ENCODE peak calls at places on chromosomes 12 and 14, in four cellular contexts. N is WTC11, R is SK-N-SH, H is K562. L is an unnamed sample.
A peak's percentile ranks its signal among the peaks of the same experiment; 100 is the strongest.

GRCh38 chr12:105369014-105369413 is 38.5 kb downstream of the C12orf75 start:
- DNase-seq in N (no peak), R (no peak), H (no peak), L (no peak)

GRCh38 chr14:38721822-38722431 is 381.1 kb downstream of the SEC23A start:
- DNase-seq in N (peak; percentile 79), R (peak; percentile 4), H (peak; percentile 29), L (peak; percentile 77)

GRCh38 chr12:91373086-91373485 is 190.5 kb upstream of the DCN start:
- DNase-seq in N (no peak), R (no peak), H (no peak), L (no peak)

GRCh38 chr14:91089958-91090535 is 23.8 kb upstream of the DGLUCY start:
- DNase-seq in N (no peak), R (no peak), H (no peak), L (no peak)

GRCh38 chr12:75862692-75863471 is 168.7 kb downstream of the PHLDA1 start:
- DNase-seq in N (no peak), R (no peak), H (no peak), L (peak; percentile 28)

GRCh38 chr12:47777741-47778558 is 4.9 kb downstream of the SLC48A1 start:
- DNase-seq in N (no peak), R (peak; percentile 72), H (no peak), L (no peak)

GRCh38 chr14:100393906-100394732 is 71.0 kb downstream of the SLC25A47 start:
- DNase-seq in N (no peak), R (peak; percentile 77), H (no peak), L (no peak)

GRCh38 chr12:45435945-45436710 is 220.2 kb downstream of the ANO6 start:
- DNase-seq in N (no peak), R (no peak), H (no peak), L (no peak)

DNA sequence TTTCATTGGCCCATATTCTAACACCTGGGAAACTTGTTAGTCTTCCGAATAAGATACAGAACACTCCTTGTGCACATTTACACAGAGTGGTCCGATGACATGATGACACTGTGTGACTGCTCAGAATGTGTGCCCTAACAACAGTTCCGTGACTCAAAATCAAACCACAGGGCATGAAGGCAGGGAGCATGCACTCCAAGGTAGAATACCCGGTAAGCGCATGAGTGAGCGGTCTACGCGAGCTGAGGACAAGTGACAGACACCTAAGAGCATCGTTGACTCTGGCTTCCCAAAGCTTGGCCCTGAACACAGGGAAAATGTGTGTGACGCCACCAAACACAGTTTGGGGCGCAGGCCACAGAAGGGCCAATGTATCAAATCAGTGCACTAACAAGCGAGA is 18.6 kb downstream of the CLIP1 start:
- DNase-seq in N (no peak), R (no peak), H (no peak), L (no peak)
- TF ChIP-seq FOXJ3 in N (no peak), R (no peak), H (no peak), L (no peak)

DNA sequence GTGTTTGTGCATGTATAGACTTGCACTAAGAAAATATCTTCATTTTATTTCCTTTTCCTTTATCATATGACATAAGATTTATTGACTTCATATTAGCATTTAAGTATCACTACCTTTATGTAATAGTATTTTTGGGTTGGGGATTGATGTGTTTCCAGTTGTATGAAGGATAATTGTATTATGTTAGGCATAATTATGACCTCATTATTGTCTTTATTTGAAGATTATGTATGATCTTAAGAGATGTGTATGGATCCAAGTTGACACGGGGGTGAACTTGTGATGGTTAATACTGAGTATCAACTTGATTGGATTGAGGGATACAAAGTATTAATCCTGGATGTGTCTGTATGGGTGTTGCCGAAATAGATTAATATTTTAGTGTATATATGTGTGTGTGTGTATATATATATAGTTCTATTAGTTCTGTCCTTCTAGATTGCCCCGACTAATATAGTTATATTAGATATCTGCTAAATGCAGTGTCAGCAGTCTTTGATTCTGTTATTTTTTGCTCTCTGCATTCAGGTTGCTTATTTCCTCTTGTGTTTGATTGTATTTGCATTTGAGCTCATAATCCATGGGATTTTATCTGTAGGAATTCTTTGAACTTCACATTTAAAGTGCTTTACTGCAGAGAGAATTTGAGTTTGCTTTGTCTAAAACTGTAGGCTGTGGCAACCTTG is 211.0 kb downstream of the TMEM117 start:
- DNase-seq in N (no peak), R (no peak), H (no peak), L (no peak)
- TF ChIP-seq FOXJ3 in N (no peak), R (no peak), H (no peak), L (no peak)

DNA sequence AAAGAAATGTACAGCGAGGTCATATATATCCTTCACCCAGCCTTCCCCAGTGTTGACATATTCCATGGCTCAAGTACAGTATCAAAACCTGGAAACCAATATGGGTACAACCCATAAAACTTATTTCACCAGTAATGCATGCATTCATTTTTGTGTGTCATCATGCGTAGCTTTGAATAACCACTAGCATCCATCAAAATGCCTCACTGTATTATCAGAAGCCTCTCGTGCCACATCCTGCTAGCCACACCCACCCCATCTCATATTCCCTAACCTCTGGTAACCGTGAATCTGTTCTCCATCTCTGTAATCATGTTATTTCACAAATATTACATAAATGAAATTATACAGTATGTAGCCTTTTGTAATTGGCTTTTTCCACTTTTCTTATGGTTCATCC is 314.3 kb downstream of the RAD51B start:
- DNase-seq in N (no peak), R (no peak), H (no peak), L (no peak)
- TF ChIP-seq FOXJ3 in N (no peak), R (no peak), H (no peak), L (no peak)

DNA sequence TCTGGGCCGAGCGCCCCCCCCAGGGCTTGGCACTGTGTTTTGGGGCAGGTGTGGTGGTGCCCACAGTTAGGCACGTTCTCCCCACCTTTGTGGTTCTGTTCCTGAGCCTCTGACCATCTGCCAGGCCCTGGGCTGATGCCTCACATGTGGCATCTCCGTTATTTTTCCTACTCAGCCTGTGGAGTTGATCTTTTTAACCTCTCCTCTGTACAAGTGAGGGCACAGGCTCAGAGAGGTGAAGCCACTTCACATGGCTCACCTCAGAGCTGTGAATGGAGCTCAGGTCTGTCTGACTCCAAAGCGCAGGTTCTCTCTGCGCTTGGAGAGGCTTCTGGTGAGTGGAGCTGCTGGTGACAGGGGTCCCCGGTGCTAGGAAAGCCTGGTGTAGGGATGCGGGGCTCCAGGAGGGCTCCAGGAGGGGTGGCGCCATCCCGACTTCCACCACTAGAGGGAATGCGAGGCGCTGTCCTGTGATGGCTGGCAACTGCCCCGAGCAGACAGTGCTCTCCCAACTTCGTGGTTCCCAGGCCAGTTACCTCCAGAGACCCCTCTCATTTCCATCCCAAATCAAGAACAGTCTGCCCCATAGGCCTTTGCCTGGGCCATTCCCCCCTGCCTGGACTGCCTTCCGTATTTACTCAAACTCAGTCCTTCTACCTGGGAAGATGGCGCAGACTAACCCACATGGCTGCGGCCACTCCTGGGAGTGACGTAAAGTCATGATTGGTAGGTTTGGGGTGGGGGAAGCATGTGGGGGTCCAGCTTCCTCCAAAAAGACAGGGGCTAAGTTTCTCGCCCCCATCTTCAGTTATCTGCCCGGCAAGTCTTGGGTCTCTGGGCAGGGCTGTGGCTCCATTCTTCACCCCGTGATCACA is 9.9 kb downstream of the BCL7A start:
- DNase-seq in N (peak; percentile 85), R (peak; percentile 84), H (peak; percentile 68), L (no peak)
- TF ChIP-seq FOXJ3 in N (no peak), R (no peak), H (no peak), L (no peak)

L was measured in HepG2.